ENCODE peak calls at places on chromosomes 6 and 20, in four cellular contexts. M is A549, X is K562, Z is HepG2. A is an unnamed sample.

GRCh38 chr20:53072923-53073579 is 100.9 kb downstream of the TSHZ2 start:
- DNase-seq in M (no peak), X (no peak), Z (no peak), A (no peak)

GRCh38 chr6:170096191-170096802 is 194.6 kb downstream of the DLL1 start:
- DNase-seq in M (no peak), X (no peak), Z (no peak), A (no peak)

GRCh38 chr6:40344566-40345185 is 242.5 kb downstream of the LRFN2 start:
- DNase-seq in M (no peak), X (no peak), Z (no peak), A (no peak)

GRCh38 chr6:167079853-167080297 is 43.0 kb upstream of the CCR6 start:
- DNase-seq in M (no peak), X (no peak), Z (no peak), A (no peak)

GRCh38 chr6:131116755-131117360 is 18.4 kb upstream of the AKAP7 start:
- DNase-seq in M (peak; percentile 53), X (peak; percentile 39), Z (peak; percentile 68), A (peak; percentile 64)

GRCh38 chr20:60408435-60408834 is 450.2 kb downstream of the CDH26 start:
- DNase-seq in M (no peak), X (no peak), Z (no peak), A (no peak)

GRCh38 chr6:47147175-47147727 is 105.1 kb upstream of the ADGRF1 start:
- DNase-seq in M (no peak), X (no peak), Z (peak; percentile 50), A (no peak)

GRCh38 chr20:24781061-24781980 is 167.7 kb upstream of the CST7 start:
- DNase-seq in M (peak; percentile 51), X (no peak), Z (peak; percentile 39), A (peak; percentile 36)

GRCh38 chr20:60327971-60328660 is 369.9 kb downstream of the CDH26 start:
- DNase-seq in M (no peak), X (no peak), Z (no peak), A (peak; percentile 7)

GRCh38 chr6:117555882-117556498 is 46.3 kb downstream of the GOPC start:
- DNase-seq in M (no peak), X (peak; percentile 33), Z (peak; percentile 27), A (peak; percentile 31)

GRCh38 chr6:122381494-122382083 is 17.9 kb upstream of the HSF2 start:
- DNase-seq in M (peak; percentile 67), X (peak; percentile 56), Z (peak; percentile 69), A (peak; percentile 79)

GRCh38 chr6:52522655-52523054 is 54.2 kb downstream of the TRAM2 start:
- DNase-seq in M (no peak), X (no peak), Z (no peak), A (peak; percentile 51)

GRCh38 chr6:8435093-8435844 is at the start of gene SLC35B3:
- DNase-seq in M (peak; percentile 90), X (peak; percentile 98), Z (peak; percentile 92), A (peak; percentile 88)

GRCh38 chr6:137115653-137116052 is 57.8 kb downstream of the IL22RA2 start:
- DNase-seq in M (no peak), X (no peak), Z (no peak), A (no peak)

GRCh38 chr20:60087563-60088105 is 129.4 kb downstream of the CDH26 start:
- DNase-seq in M (peak; percentile 27), X (no peak), Z (no peak), A (no peak)

GRCh38 chr6:147421903-147422302 is 86.6 kb upstream of the SAMD5 start:
- DNase-seq in M (no peak), X (no peak), Z (no peak), A (no peak)

GRCh38 chr6:13614126-13614925 is 809 bp upstream of the NOL7 start:
- DNase-seq in M (no peak), X (no peak), Z (peak; percentile 38), A (no peak)

GRCh38 chr20:6583134-6583738 is 184.2 kb upstream of the BMP2 start:
- DNase-seq in M (peak; percentile 45), X (no peak), Z (peak; percentile 61), A (peak; percentile 55)

GRCh38 chr6:85323435-85324040 is 126.3 kb upstream of the NT5E start:
- DNase-seq in M (peak; percentile 80), X (peak; percentile 54), Z (peak; percentile 72), A (peak; percentile 77)

GRCh38 chr6:90610671-90611542 is 24.0 kb upstream of the MAP3K7 start:
- DNase-seq in M (peak; percentile 0), X (peak; percentile 27), Z (no peak), A (peak; percentile 4)

GRCh38 chr6:156729248-156729647 is 47.9 kb upstream of the ARID1B start:
- DNase-seq in M (peak; percentile 17), X (no peak), Z (no peak), A (peak; percentile 68)
- TF ChIP-seq MAZ in M (no peak), X (no peak), Z (no peak), A (no peak)

GRCh38 chr6:43951063-43951755 is 176.0 kb downstream of the MRPL14 start:
- DNase-seq in M (peak; percentile 28), X (peak; percentile 63), Z (peak; percentile 73), A (no peak)
- TF ChIP-seq MAZ in M (no peak), X (peak; percentile 91), Z (peak; percentile 51), A (no peak)

GRCh38 chr20:61821698-61822097 is 244.0 kb downstream of the TAF4 start:
- DNase-seq in M (no peak), X (no peak), Z (no peak), A (no peak)

GRCh38 chr20:61819484-61819846 is 246.2 kb downstream of the TAF4 start:
- DNase-seq in M (no peak), X (no peak), Z (no peak), A (no peak)

GRCh38 chr20:61823242-61823641 is 242.4 kb downstream of the TAF4 start:
- DNase-seq in M (no peak), X (no peak), Z (no peak), A (no peak)

GRCh38 chr20:61819921-61820825 is 245.5 kb downstream of the TAF4 start:
- DNase-seq in M (no peak), X (no peak), Z (no peak), A (no peak)

DNA sequence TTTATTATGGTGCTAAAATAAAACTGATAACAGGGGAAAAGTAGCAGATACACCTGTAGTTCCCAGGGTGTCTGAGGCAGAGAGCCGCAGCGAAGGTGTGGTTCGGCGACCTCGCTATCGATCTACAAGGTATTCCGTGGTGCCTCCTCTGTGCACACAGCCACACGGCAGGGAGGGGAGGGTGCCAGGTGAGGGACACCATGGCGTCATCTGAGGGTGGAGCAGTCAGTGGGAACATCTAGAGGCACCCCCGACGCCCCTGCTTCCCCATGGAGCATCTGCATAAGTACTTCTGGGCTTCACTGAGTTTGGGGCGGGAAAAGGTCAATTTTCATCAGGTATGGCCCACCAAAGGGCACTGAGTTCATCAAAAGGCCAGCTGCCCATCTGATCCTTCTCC is 243.3 kb downstream of the TAF4 start:
- DNase-seq in M (no peak), X (no peak), Z (no peak), A (no peak)
- TF ChIP-seq MAZ in M (no peak), X (no peak), Z (no peak), A (no peak)

GRCh38 chr6:113830140-113830539 is 27.0 kb upstream of the MARCKS start:
- DNase-seq in M (no peak), X (no peak), Z (no peak), A (no peak)
- TF ChIP-seq MAZ in M (no peak), X (no peak), Z (no peak), A (no peak)

DNA sequence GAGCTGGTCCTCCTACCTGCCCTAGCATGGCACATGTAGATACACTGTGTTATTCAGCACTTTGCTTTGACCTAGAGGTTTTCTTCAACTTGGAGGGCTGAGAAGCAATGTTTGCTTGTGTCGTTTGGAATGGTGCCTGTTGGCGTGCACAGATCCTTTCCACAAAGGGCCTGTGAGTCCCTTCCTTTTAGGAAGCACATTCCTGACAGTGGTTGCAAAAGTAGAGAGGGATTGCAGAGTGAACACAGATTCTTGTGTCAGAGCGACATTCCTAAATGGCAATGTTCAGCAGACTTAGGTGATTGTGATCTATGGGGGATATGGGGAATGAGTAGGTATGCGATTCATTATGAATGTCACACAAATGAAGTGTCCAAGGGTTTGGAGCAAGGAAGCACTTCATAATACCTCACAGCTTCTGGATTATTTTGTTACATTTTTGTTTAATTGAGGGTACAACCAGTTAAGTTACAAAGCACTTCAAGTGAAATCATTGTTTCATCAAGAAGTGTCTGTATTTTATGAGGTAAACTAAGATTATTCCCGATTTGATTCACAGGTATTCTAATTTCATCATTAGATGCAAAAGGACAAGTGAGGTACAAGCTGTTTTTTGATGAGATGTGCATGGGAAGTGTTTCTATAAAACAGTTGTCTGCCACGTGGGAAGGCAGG is 711 bp upstream of the RNF144B start:
- DNase-seq in M (no peak), X (no peak), Z (peak; percentile 90), A (peak; percentile 38)
- TF ChIP-seq MAZ in M (no peak), X (no peak), Z (no peak), A (no peak)

DNA sequence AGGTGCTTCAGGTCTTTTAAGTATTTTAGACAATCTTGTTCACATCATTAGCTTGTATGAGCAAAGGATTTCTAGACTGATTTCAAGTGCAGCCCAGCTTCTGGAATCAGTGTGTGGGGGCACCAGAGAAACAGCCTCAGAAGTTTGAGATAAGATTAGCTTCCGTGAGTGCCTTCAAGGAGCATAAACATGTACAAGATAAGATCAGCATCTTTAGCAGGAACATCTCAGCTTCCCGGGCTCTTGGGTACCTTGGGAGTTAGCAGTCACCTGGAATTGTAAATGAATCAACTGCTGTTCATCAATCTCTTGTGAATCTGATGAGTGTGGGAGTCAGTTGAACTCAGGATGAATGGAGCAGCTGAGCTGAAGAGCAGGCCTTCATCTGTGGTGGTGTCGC is 12.0 kb upstream of the CITED2 start:
- DNase-seq in M (no peak), X (no peak), Z (no peak), A (no peak)
- TF ChIP-seq MAZ in M (no peak), X (no peak), Z (no peak), A (no peak)

GRCh38 chr6:142225115-142225514 is 76.7 kb upstream of the ADGRG6 start:
- DNase-seq in M (no peak), X (no peak), Z (no peak), A (no peak)
- TF ChIP-seq MAZ in M (no peak), X (no peak), Z (no peak), A (no peak)

DNA sequence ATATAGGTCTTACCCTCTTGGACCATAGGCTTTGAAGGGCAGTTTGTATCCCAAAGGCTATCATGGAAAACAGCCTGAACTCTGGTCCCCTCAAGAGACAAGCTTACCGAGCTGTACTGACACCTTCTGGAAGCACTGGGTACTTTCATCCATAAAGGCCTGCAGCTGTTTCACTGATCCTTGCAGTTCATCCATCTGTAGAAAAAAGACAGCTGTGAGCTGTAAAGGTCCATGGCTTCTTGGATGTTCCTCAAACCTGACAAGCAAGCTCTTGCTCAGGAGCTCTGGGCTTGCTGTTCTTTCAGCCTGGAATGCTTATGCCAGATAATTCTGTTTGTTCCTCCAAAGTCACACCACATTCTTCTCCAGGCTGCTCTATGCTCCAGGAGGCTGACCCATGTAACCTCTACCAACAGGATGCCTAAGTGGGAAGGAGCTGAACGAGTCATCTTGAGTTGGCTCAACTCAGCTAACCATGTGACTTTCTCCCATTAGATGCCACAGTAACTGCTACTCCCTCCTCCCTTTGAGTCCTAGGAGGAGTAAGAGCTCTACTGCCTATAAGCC is 8.8 kb upstream of the NDRG3 start:
- DNase-seq in M (peak; percentile 77), X (peak; percentile 63), Z (peak; percentile 84), A (peak; percentile 88)
- TF ChIP-seq MAZ in M (no peak), X (no peak), Z (no peak), A (no peak)

A was measured in IMR-90.